ENCODE peak calls at places on chromosomes 6 and 20, in ten cellular contexts. N, C, T, K, G, Y, O, I, Q and J are unnamed samples.

GRCh38 chr20:38156888-38157634 is 8.0 kb downstream of the TGM2 start:
- DNase-seq in Q (no peak), N (no peak), K (no peak), C (peak; percentile 66), G (no peak), O (no peak), I (peak; percentile 36), Y (no peak), T (no peak), J (no peak)

GRCh38 chr6:22145294-22145693 is 151.5 kb downstream of the PRL start:
- DNase-seq in G (no peak), N (no peak), T (peak; percentile 18), K (no peak), O (no peak), Y (no peak), Q (no peak), C (no peak), I (peak; percentile 0), J (peak; percentile 53)

GRCh38 chr20:38180781-38181180 is 15.7 kb upstream of the TGM2 start:
- DNase-seq in G (no peak), K (no peak), N (no peak), C (peak; percentile 49), T (no peak), O (no peak), I (peak; percentile 50), Q (no peak), Y (no peak), J (no peak)

GRCh38 chr6:79536615-79536968 is 638 bp downstream of the LCA5 start:
- DNase-seq in I (peak; percentile 42), G (peak; percentile 55), K (no peak), T (no peak), Q (no peak), N (no peak), Y (peak; percentile 11), O (no peak), C (peak; percentile 45), J (no peak)

GRCh38 chr6:3438190-3439167 is 18.4 kb downstream of the SLC22A23 start:
- DNase-seq in G (peak; percentile 76), O (no peak), N (no peak), C (peak; percentile 90), T (peak; percentile 65), I (peak; percentile 81), K (no peak), Y (peak; percentile 69), Q (peak; percentile 47), J (peak; percentile 65)

GRCh38 chr6:93784794-93785757 is 365.7 kb upstream of the EPHA7 start:
- DNase-seq in N (no peak), I (no peak), C (peak; percentile 73), T (no peak), K (no peak), Q (no peak), Y (peak; percentile 7), O (no peak), G (peak; percentile 88), J (no peak)

GRCh38 chr6:19028201-19028600 is 641.1 kb downstream of the RNF144B start:
- DNase-seq in Y (no peak), G (no peak), N (no peak), I (no peak), O (no peak), K (no peak), C (no peak), Q (no peak), T (no peak), J (no peak)

GRCh38 chr6:25318589-25318988 is 39.4 kb downstream of the CARMIL1 start:
- DNase-seq in I (no peak), O (no peak), G (no peak), K (no peak), C (no peak), N (peak; percentile 24), T (peak; percentile 39), Q (no peak), Y (no peak), J (no peak)

GRCh38 chr20:31663838-31664695 is 26.4 kb downstream of the COX4I2 start:
- DNase-seq in N (no peak), C (no peak), Q (no peak), T (peak; percentile 69), K (no peak), O (no peak), Y (no peak), I (no peak), G (no peak), J (peak; percentile 93)

GRCh38 chr6:43940071-43940392 is 170.0 kb downstream of the VEGFA start:
- DNase-seq in O (peak; percentile 0), Y (no peak), K (no peak), T (no peak), I (no peak), G (no peak), C (no peak), N (no peak), Q (no peak), J (no peak)

GRCh38 chr20:24768226-24768625 is 180.8 kb upstream of the CST7 start:
- DNase-seq in C (peak; percentile 70), Y (no peak), Q (no peak), T (no peak), G (no peak), K (no peak), I (no peak), N (peak; percentile 54), O (no peak), J (no peak)

GRCh38 chr6:44010411-44011349 is 116.6 kb downstream of the MRPL14 start:
- DNase-seq in Q (no peak), T (peak; percentile 66), C (peak; percentile 99), I (peak; percentile 99), Y (peak; percentile 98), O (no peak), N (peak; percentile 46), G (peak; percentile 85), K (no peak), J (no peak)

GRCh38 chr20:40431112-40431511 is 257.9 kb downstream of the MAFB start:
- DNase-seq in N (no peak), O (no peak), G (no peak), Y (no peak), Q (no peak), K (no peak), I (no peak), C (no peak), T (no peak), J (no peak)

GRCh38 chr20:37417857-37418501 is 72.0 kb downstream of the SRC start:
- DNase-seq in C (peak; percentile 54), K (no peak), O (no peak), Y (peak; percentile 49), Q (no peak), T (no peak), I (no peak), N (no peak), G (peak; percentile 23), J (no peak)

GRCh38 chr6:134431306-134431919 is 113.5 kb upstream of the SGK1 start:
- DNase-seq in K (no peak), O (no peak), T (no peak), N (no peak), Y (peak; percentile 82), C (no peak), Q (no peak), G (no peak), I (peak; percentile 65), J (no peak)